ENCODE peak calls at places on chromosomes 1 and 21, in five cellular contexts. One of them, this sample, is unnamed.
A peak's percentile ranks its signal among the peaks of the same experiment; 100 is the strongest.

GRCh38 chr21:34037446-34037845 is 35.9 kb upstream of the MRPS6 start:
- DNase-seq in IMR-90: peak; percentile 75
- DNase-seq in stomach: no peak
- DNase-seq in endothelial cell of umbilical vein: peak; percentile 47
- DNase-seq in Peyer's patch: no peak
- DNase-seq in this sample: no peak

GRCh38 chr1:65421341-65422174 is 1.1 kb downstream of the LEPR start:
- DNase-seq in IMR-90: peak; percentile 23
- DNase-seq in stomach: no peak
- DNase-seq in endothelial cell of umbilical vein: peak; percentile 93
- DNase-seq in Peyer's patch: no peak
- DNase-seq in this sample: no peak

GRCh38 chr1:109239580-109240068 is 9.7 kb upstream of the CELSR2 start:
- DNase-seq in IMR-90: peak; percentile 46
- DNase-seq in stomach: no peak
- DNase-seq in endothelial cell of umbilical vein: peak; percentile 18
- DNase-seq in Peyer's patch: no peak
- DNase-seq in this sample: no peak

GRCh38 chr1:2257245-2257627 is 29.1 kb downstream of the SKI start:
- DNase-seq in IMR-90: no peak
- DNase-seq in stomach: no peak
- DNase-seq in endothelial cell of umbilical vein: no peak
- DNase-seq in Peyer's patch: no peak
- DNase-seq in this sample: no peak

GRCh38 chr1:216815239-216815955 is 92.2 kb upstream of the ESRRG start:
- DNase-seq in IMR-90: peak; percentile 70
- DNase-seq in stomach: no peak
- DNase-seq in endothelial cell of umbilical vein: no peak
- DNase-seq in Peyer's patch: no peak
- DNase-seq in this sample: peak; percentile 1

GRCh38 chr21:31580866-31581276 is 78.6 kb upstream of the SOD1 start:
- DNase-seq in IMR-90: peak; percentile 61
- DNase-seq in stomach: peak; percentile 75
- DNase-seq in endothelial cell of umbilical vein: peak; percentile 60
- DNase-seq in Peyer's patch: peak; percentile 59
- DNase-seq in this sample: peak; percentile 78

GRCh38 chr1:213066363-213066762 is 15.3 kb downstream of the RPS6KC1 start:
- DNase-seq in IMR-90: no peak
- DNase-seq in stomach: no peak
- DNase-seq in endothelial cell of umbilical vein: no peak
- DNase-seq in Peyer's patch: no peak
- DNase-seq in this sample: no peak

GRCh38 chr1:171233183-171233582 is 15.1 kb upstream of the FMO1 start:
- DNase-seq in IMR-90: no peak
- DNase-seq in stomach: no peak
- DNase-seq in endothelial cell of umbilical vein: no peak
- DNase-seq in Peyer's patch: no peak
- DNase-seq in this sample: no peak

GRCh38 chr1:58881471-58881994 is 97.7 kb upstream of the JUN start:
- DNase-seq in IMR-90: peak; percentile 82
- DNase-seq in stomach: peak; percentile 69
- DNase-seq in endothelial cell of umbilical vein: peak; percentile 69
- DNase-seq in Peyer's patch: no peak
- DNase-seq in this sample: peak; percentile 85

GRCh38 chr1:39726600-39726999 is 12.1 kb upstream of the PPIE start:
- DNase-seq in IMR-90: no peak
- DNase-seq in stomach: no peak
- DNase-seq in endothelial cell of umbilical vein: no peak
- DNase-seq in Peyer's patch: no peak
- DNase-seq in this sample: no peak

GRCh38 chr1:166189126-166189525 is 22.3 kb upstream of the FAM78B start:
- DNase-seq in IMR-90: no peak
- DNase-seq in stomach: no peak
- DNase-seq in endothelial cell of umbilical vein: no peak
- DNase-seq in Peyer's patch: no peak
- DNase-seq in this sample: no peak

GRCh38 chr1:180231506-180232420 is 1.7 kb downstream of the LHX4 start:
- DNase-seq in IMR-90: peak; percentile 45
- DNase-seq in stomach: no peak
- DNase-seq in endothelial cell of umbilical vein: peak; percentile 29
- DNase-seq in Peyer's patch: no peak
- DNase-seq in this sample: no peak

GRCh38 chr1:11502516-11502915 is 23.6 kb downstream of the DISP3 start:
- DNase-seq in IMR-90: no peak
- DNase-seq in stomach: no peak
- DNase-seq in endothelial cell of umbilical vein: no peak
- DNase-seq in Peyer's patch: no peak
- DNase-seq in this sample: no peak

GRCh38 chr1:66944330-66945274 is 19.8 kb downstream of the MIER1 start:
- DNase-seq in IMR-90: peak; percentile 85
- DNase-seq in stomach: no peak
- DNase-seq in endothelial cell of umbilical vein: peak; percentile 80
- DNase-seq in Peyer's patch: no peak
- DNase-seq in this sample: peak; percentile 92

GRCh38 chr1:211017066-211017691 is 116.8 kb downstream of the KCNH1 start:
- DNase-seq in IMR-90: peak; percentile 6
- DNase-seq in stomach: no peak
- DNase-seq in endothelial cell of umbilical vein: no peak
- DNase-seq in Peyer's patch: no peak
- DNase-seq in this sample: no peak

GRCh38 chr1:45942411-45942810 is 139.0 kb downstream of the MAST2 start:
- DNase-seq in IMR-90: no peak
- DNase-seq in stomach: no peak
- DNase-seq in endothelial cell of umbilical vein: no peak
- DNase-seq in Peyer's patch: no peak
- DNase-seq in this sample: no peak

GRCh38 chr1:209674957-209675566 is at the start of gene G0S2:
- DNase-seq in IMR-90: peak; percentile 21
- DNase-seq in stomach: peak; percentile 83
- DNase-seq in endothelial cell of umbilical vein: no peak
- DNase-seq in Peyer's patch: peak; percentile 41
- DNase-seq in this sample: peak; percentile 93

GRCh38 chr1:115656461-115657077 is 14.8 kb downstream of the VANGL1 start:
- DNase-seq in IMR-90: no peak
- DNase-seq in stomach: no peak
- DNase-seq in endothelial cell of umbilical vein: no peak
- DNase-seq in Peyer's patch: no peak
- DNase-seq in this sample: peak; percentile 45

GRCh38 chr1:31244326-31244725 is 4.6 kb upstream of the NKAIN1 start:
- DNase-seq in IMR-90: peak; percentile 31
- DNase-seq in stomach: no peak
- DNase-seq in endothelial cell of umbilical vein: no peak
- DNase-seq in Peyer's patch: no peak
- DNase-seq in this sample: peak; percentile 46

GRCh38 chr1:145963218-145964019 is 956 bp downstream of the ANKRD34A start:
- DNase-seq in IMR-90: peak; percentile 85
- DNase-seq in stomach: no peak
- DNase-seq in endothelial cell of umbilical vein: no peak
- DNase-seq in Peyer's patch: no peak
- DNase-seq in this sample: no peak

GRCh38 chr1:157368363-157368762 is 184.0 kb downstream of the FCRL5 start:
- DNase-seq in IMR-90: no peak
- DNase-seq in stomach: no peak
- DNase-seq in endothelial cell of umbilical vein: no peak
- DNase-seq in Peyer's patch: no peak
- DNase-seq in this sample: no peak

GRCh38 chr1:237794071-237794470 is 96.7 kb downstream of the ZP4 start:
- DNase-seq in IMR-90: no peak
- DNase-seq in stomach: no peak
- DNase-seq in endothelial cell of umbilical vein: no peak
- DNase-seq in Peyer's patch: no peak
- DNase-seq in this sample: no peak

GRCh38 chr1:235127203-235127602 is 1.4 kb downstream of the TOMM20 start:
- DNase-seq in IMR-90: no peak
- DNase-seq in stomach: no peak
- DNase-seq in endothelial cell of umbilical vein: peak; percentile 41
- DNase-seq in Peyer's patch: no peak
- DNase-seq in this sample: no peak

GRCh38 chr1:25117233-25117823 is 115.0 kb downstream of the SYF2 start:
- DNase-seq in IMR-90: no peak
- DNase-seq in stomach: peak; percentile 38
- DNase-seq in endothelial cell of umbilical vein: no peak
- DNase-seq in Peyer's patch: no peak
- DNase-seq in this sample: no peak

GRCh38 chr1:83515566-83516169 is 483.3 kb downstream of the TTLL7 start:
- DNase-seq in IMR-90: no peak
- DNase-seq in stomach: no peak
- DNase-seq in endothelial cell of umbilical vein: no peak
- DNase-seq in Peyer's patch: no peak
- DNase-seq in this sample: no peak

GRCh38 chr1:2640626-2641025 is 7.8 kb upstream of the MMEL1 start:
- DNase-seq in IMR-90: no peak
- DNase-seq in stomach: no peak
- DNase-seq in endothelial cell of umbilical vein: no peak
- DNase-seq in Peyer's patch: no peak
- DNase-seq in this sample: no peak

DNA sequence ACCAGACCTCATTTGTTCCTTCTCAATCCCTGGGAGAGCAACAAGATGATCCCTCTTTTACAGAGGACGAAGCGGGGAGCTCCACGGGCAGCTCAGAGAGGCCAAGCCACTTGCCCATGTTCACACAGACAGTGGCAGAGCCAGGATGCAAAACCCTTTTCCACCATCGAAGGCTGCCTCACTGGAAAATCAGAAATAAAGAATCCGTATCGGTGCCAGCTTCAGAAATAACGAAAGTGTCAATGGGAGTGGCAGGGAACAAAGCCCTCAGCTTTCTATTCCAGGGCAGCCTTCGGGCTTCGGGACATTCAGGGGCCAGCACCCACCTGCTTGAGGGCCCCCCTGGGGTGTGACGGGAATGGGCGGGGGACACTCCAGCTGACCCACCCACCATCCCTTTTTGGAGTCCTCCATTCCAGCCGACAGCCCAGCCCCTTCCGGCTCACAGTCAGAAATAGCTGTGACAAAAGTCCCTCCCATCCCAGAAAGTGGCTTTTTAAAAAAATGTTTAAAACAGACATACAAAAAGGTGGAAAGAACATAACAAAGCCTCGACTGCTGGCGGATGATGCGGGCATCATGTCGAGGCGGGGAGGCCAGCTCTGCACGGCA is 6.0 kb downstream of the IFFO2 start:
- DNase-seq in IMR-90: no peak
- DNase-seq in stomach: no peak
- DNase-seq in endothelial cell of umbilical vein: no peak
- DNase-seq in Peyer's patch: no peak
- DNase-seq in this sample: peak; percentile 61
- H3K4me3 ChIP-seq in IMR-90: peak overlapping the region; percentile 28
- H3K4me3 ChIP-seq in stomach: peak overlapping the region; percentile 28
- H3K4me3 ChIP-seq in endothelial cell of umbilical vein: peak overlapping the region; percentile 4
- H3K4me3 ChIP-seq in Peyer's patch: peak overlapping the region; percentile 18
- H3K4me3 ChIP-seq in this sample: no peak overlapping the region

DNA sequence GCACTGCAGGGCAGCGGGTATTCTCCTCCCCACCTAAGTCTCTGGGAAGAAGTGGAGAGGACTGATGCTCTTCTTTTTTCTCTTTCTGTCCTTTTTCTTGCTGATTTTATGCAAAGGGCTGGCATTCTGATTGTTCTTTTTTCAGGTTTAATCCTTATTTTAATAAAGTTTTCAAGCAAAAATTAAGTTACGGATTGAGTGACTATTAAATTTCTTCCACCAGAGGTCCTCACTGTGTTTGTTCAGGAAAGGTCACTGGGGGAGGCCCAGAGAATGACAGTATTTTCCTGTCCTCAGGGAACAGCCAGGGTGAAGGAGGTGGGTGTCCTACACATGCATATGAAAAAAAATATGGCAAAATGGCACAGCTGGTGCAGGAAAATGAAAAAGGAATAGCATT is 4.4 kb upstream of the ELF3 start:
- DNase-seq in IMR-90: no peak
- DNase-seq in stomach: no peak
- DNase-seq in endothelial cell of umbilical vein: peak; percentile 33
- DNase-seq in Peyer's patch: no peak
- DNase-seq in this sample: no peak
- TF ChIP-seq CTCF in IMR-90: peak; percentile 52
- TF ChIP-seq CTCF in stomach: peak; percentile 25
- TF ChIP-seq CTCF in endothelial cell of umbilical vein: peak; percentile 27
- TF ChIP-seq CTCF in Peyer's patch: no peak
- TF ChIP-seq CTCF in this sample: peak; percentile 28

GRCh38 chr1:110875216-110875731 is 2.3 kb downstream of the CD53 start:
- DNase-seq in IMR-90: no peak
- DNase-seq in stomach: peak; percentile 43
- DNase-seq in endothelial cell of umbilical vein: no peak
- DNase-seq in Peyer's patch: peak; percentile 80
- DNase-seq in this sample: no peak
- TF ChIP-seq POLR2A in IMR-90: no peak
- TF ChIP-seq POLR2A in stomach: no peak
- TF ChIP-seq POLR2A in endothelial cell of umbilical vein: no peak
- TF ChIP-seq POLR2A in Peyer's patch: peak; percentile 62
- TF ChIP-seq POLR2A in this sample: no peak

GRCh38 chr1:172656576-172656975 is 2.3 kb upstream of the FASLG start:
- DNase-seq in IMR-90: no peak
- DNase-seq in stomach: no peak
- DNase-seq in endothelial cell of umbilical vein: no peak
- DNase-seq in Peyer's patch: no peak
- DNase-seq in this sample: no peak

GRCh38 chr1:172661107-172661506 is 2.2 kb downstream of the FASLG start:
- DNase-seq in IMR-90: no peak
- DNase-seq in stomach: no peak
- DNase-seq in endothelial cell of umbilical vein: no peak
- DNase-seq in Peyer's patch: no peak
- DNase-seq in this sample: no peak

GRCh38 chr1:172657586-172657985 is 1.3 kb upstream of the FASLG start:
- DNase-seq in IMR-90: no peak
- DNase-seq in stomach: no peak
- DNase-seq in endothelial cell of umbilical vein: no peak
- DNase-seq in Peyer's patch: no peak
- DNase-seq in this sample: no peak

GRCh38 chr1:172662464-172663109 is 3.7 kb downstream of the FASLG start:
- DNase-seq in IMR-90: peak; percentile 86
- DNase-seq in stomach: peak; percentile 56
- DNase-seq in endothelial cell of umbilical vein: peak; percentile 11
- DNase-seq in Peyer's patch: peak; percentile 72
- DNase-seq in this sample: peak; percentile 62

DNA sequence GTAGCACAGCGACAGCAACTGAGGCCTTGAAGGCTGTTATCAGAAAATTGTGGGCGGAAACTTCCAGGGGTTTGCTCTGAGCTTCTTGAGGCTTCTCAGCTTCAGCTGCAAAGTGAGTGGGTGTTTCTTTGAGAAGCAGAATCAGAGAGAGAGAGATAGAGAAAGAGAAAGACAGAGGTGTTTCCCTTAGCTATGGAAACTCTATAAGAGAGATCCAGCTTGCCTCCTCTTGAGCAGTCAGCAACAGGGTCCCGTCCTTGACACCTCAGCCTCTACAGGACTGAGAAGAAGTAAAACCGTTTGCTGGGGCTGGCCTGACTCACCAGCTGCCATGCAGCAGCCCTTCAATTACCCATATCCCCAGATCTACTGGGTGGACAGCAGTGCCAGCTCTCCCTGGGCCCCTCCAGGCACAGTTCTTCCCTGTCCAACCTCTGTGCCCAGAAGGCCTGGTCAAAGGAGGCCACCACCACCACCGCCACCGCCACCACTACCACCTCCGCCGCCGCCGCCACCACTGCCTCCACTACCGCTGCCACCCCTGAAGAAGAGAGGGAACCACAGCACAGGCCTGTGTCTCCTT is at the start of gene FASLG:
- DNase-seq in IMR-90: peak; percentile 14
- DNase-seq in stomach: no peak
- DNase-seq in endothelial cell of umbilical vein: no peak
- DNase-seq in Peyer's patch: no peak
- DNase-seq in this sample: no peak
- H3K4me3 ChIP-seq in IMR-90: no peak within 1 kb of the TSS
- H3K4me3 ChIP-seq in stomach: peak within 1 kb of the TSS; percentile 4
- H3K4me3 ChIP-seq in endothelial cell of umbilical vein: no peak within 1 kb of the TSS
- H3K4me3 ChIP-seq in Peyer's patch: no peak within 1 kb of the TSS
- H3K4me3 ChIP-seq in this sample: no peak within 1 kb of the TSS